ENCODE peak calls at places on chromosomes 16 and 17, in six cellular contexts. F, P, B, N, Z and L are unnamed samples.

GRCh38 chr17:39175695-39176093 is 9.7 kb upstream of the ARL5C start:
- DNase-seq in F (no peak), P (no peak), B (no peak), N (no peak), Z (no peak), L (no peak)

GRCh38 chr17:76772842-76773521 is 35.1 kb downstream of the MFSD11 start:
- DNase-seq in F (no peak), P (peak), B (peak), N (peak), Z (no peak), L (no peak)

GRCh38 chr16:50238314-50238713 is 28.0 kb upstream of the ADCY7 start:
- DNase-seq in F (no peak), P (no peak), B (no peak), N (no peak), Z (no peak), L (no peak)

GRCh38 chr17:76753061-76753961 is 15.4 kb downstream of the MFSD11 start:
- DNase-seq in F (no peak), P (no peak), B (no peak), N (no peak), Z (no peak), L (no peak)

GRCh38 chr16:31202402-31203385 is at the start of gene PYCARD:
- DNase-seq in F (no peak), P (peak), B (peak), N (peak), Z (peak), L (peak)

GRCh38 chr16:21101631-21102420 is 48.8 kb downstream of the DNAH3 start:
- DNase-seq in F (no peak), P (no peak), B (peak), N (no peak), Z (peak), L (no peak)

GRCh38 chr17:67078292-67078691 is 33.9 kb downstream of the CACNG1 start:
- DNase-seq in F (no peak), P (no peak), B (no peak), N (no peak), Z (no peak), L (no peak)

GRCh38 chr17:61502292-61502691 is 50.1 kb downstream of the TBX4 start:
- DNase-seq in F (no peak), P (no peak), B (no peak), N (no peak), Z (no peak), L (no peak)

GRCh38 chr17:279776-280175 is 72.8 kb downstream of the RPH3AL start:
- DNase-seq in F (no peak), P (no peak), B (no peak), N (no peak), Z (no peak), L (no peak)

GRCh38 chr17:46736100-46736499 is 82.4 kb downstream of the WNT3 start:
- DNase-seq in F (no peak), P (no peak), B (no peak), N (no peak), Z (no peak), L (no peak)

GRCh38 chr16:50279142-50279865 is 13.0 kb downstream of the ADCY7 start:
- DNase-seq in F (no peak), P (no peak), B (no peak), N (peak), Z (peak), L (peak)

GRCh38 chr17:63442549-63443035 is 3.5 kb downstream of the CYB561 start:
- DNase-seq in F (no peak), P (no peak), B (peak), N (no peak), Z (no peak), L (no peak)

GRCh38 chr17:5897320-5897911 is 172.8 kb upstream of the WSCD1 start:
- DNase-seq in F (no peak), P (peak), B (no peak), N (no peak), Z (no peak), L (no peak)

DNA sequence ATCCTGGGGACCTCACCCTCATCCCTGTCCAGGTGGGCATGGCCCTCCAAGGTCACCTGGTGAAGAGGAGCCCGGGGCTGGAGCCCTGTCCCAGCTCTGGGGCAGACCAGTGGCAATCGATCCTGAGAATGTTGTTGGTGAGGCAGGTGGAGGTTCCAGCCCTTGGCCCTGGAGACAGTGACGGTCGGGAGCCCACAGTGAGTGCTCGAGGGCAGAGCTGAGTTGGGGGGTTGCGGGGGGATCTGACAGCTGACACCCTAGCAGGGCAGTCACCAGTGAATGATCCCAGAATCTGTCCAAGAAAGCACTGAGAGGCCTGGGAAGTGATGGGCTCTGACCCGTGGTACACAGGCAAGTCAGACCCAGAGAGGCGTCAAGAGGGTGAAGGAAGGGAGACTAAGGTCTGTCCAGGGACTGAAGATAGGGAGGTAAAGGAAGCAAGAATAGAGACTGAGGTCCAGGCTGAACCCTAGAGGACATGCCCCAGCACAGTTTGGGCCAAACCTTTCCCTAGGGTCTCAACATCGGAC is 17.6 kb downstream of the POLR3K start:
- DNase-seq in F (no peak), P (no peak), B (no peak), N (no peak), Z (no peak), L (no peak)
- H3K4me3 ChIP-seq in F (no peak), P (no peak), B (no peak), N (no peak), Z (no peak), L (no peak)

DNA sequence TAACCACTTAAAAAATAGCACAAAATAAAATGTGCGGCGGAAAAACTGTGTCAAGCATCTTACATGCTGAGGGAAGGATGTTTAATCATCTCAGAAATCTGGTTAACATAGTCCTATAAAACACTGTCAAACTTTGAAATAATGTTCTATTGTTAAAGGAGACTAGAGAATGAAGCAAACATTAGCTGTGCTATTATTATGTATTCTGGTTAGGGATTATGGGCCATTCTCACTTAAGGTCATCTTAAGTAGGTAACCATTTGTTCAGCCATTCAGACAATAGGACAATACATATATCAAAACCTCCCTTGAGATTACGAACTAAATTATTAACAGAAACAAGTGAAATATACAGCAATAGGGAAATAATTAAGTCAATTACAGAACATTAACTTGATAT is 24.7 kb downstream of the GRB2 start:
- DNase-seq in F (no peak), P (no peak), B (no peak), N (no peak), Z (no peak), L (no peak)
- H3K4me3 ChIP-seq in F (no peak), P (no peak), B (no peak), N (no peak), Z (no peak), L (no peak)

DNA sequence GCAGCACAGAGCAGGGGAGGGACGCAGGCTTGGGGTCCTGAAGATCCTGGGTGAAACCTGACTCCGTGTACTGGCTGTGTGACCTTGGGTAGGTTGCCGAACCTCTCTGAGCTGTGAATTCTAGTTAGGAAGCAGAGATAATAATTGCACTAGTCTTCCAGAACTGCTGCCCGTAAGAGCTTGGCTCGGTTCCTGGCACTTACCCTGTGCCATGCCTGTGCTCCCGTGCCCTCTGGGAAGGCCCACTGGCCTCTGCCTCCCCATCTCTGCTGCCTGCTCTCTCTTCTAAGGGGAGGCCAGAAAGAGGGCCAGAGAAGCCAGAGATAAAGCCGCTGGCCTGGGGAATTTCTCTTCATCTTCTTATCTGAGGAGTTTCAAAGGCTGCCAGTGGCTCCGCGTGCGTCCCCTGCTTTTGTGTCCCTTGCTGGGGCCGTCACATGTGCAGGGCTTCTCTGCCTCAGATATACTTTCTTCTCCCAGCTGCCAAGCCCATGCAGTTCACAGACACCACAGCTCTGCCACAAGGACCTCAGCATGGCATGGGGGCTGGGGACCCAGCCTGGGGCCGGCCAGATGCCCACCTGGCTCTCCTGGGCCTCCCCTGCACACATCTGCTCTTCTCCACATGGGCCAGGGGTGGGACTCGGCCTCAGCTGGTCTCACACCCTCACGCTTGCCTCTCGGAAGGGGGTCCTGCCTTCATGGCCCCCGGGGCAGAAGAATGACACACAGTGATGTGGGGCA is 145.2 kb downstream of the SDK2 start:
- DNase-seq in F (no peak), P (no peak), B (no peak), N (no peak), Z (no peak), L (no peak)
- H3K4me3 ChIP-seq in F (no peak), P (no peak), B (no peak), N (no peak), Z (no peak), L (no peak)

DNA sequence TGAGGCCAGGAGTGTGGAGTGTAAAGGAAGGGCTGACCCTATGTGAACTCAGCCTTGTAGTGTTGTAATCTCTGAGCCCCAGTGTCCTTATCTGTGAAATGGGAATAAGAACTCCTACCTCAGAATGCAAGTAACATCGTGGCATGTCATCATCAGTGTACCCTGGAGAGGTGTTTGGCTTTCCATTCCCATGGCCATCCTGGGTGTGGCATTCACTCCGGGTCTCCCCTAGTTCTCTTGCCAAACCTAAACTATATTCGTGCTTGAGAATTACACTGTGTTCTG is 1.9 kb downstream of the NXPH3 start:
- DNase-seq in F (no peak), P (no peak), B (no peak), N (no peak), Z (no peak), L (no peak)
- H3K4me3 ChIP-seq in F (peak), P (no peak), B (no peak), N (no peak), Z (peak), L (peak)

GRCh38 chr16:89577055-89577759 is 1.6 kb downstream of the CPNE7 start:
- DNase-seq in F (no peak), P (no peak), B (no peak), N (no peak), Z (no peak), L (no peak)
- H3K4me3 ChIP-seq in F (no peak), P (no peak), B (peak), N (no peak), Z (no peak), L (no peak)

GRCh38 chr16:46743232-46743719 is 4.9 kb downstream of the MYLK3 start:
- DNase-seq in F (no peak), P (peak), B (no peak), N (no peak), Z (peak), L (no peak)
- H3K4me3 ChIP-seq in F (no peak), P (no peak), B (no peak), N (no peak), Z (no peak), L (no peak)

GRCh38 chr16:56415849-56416248 is 9.5 kb downstream of the AMFR start:
- DNase-seq in F (no peak), P (no peak), B (no peak), N (no peak), Z (no peak), L (no peak)

GRCh38 chr16:56419740-56420548 is 5.4 kb downstream of the AMFR start:
- DNase-seq in F (no peak), P (no peak), B (no peak), N (no peak), Z (no peak), L (no peak)

GRCh38 chr16:56420613-56421012 is 4.7 kb downstream of the AMFR start:
- DNase-seq in F (no peak), P (no peak), B (no peak), N (no peak), Z (no peak), L (no peak)

GRCh38 chr16:56414366-56414765 is 11.0 kb downstream of the AMFR start:
- DNase-seq in F (no peak), P (no peak), B (no peak), N (no peak), Z (no peak), L (no peak)

GRCh38 chr16:56417138-56417537 is 8.2 kb downstream of the AMFR start:
- DNase-seq in F (no peak), P (no peak), B (no peak), N (no peak), Z (no peak), L (no peak)
- H3K4me3 ChIP-seq in F (no peak), P (no peak), B (no peak), N (no peak), Z (no peak), L (no peak)